ENCODE peak calls at places on chromosomes 6 and 20, in nine cellular contexts. X is aorta; R is uterus; M is adipocyte; T is PC-3; W is fibroblast of lung; Y is BJ; E is effector memory CD4-positive, alpha-beta T cell; C is neural progenitor cell. K is an unnamed sample.
A peak's percentile ranks its signal among the peaks of the same experiment; 100 is the strongest.

GRCh38 chr20:50304883-50305635 is 114.4 kb downstream of the CEBPB start:
- DNase-seq in X (peak; percentile 89), R (peak; percentile 95), M (peak; percentile 93), T (no peak), W (peak; percentile 99), Y (peak; percentile 94), E (no peak), C (no peak), K (no peak)

GRCh38 chr20:32333988-32334885 is 23.9 kb upstream of the ASXL1 start:
- DNase-seq in X (no peak), R (no peak), M (no peak), T (no peak), W (no peak), Y (no peak), E (peak; percentile 22), C (no peak), K (peak; percentile 41)

GRCh38 chr6:3524461-3524860 is 67.6 kb upstream of the SLC22A23 start:
- DNase-seq in X (no peak), R (no peak), M (no peak), T (no peak), W (no peak), Y (no peak), E (no peak), C (no peak), K (no peak)

GRCh38 chr6:137241481-137242011 is 22.4 kb upstream of the IFNGR1 start:
- DNase-seq in X (no peak), R (no peak), M (peak; percentile 71), T (peak; percentile 56), W (peak; percentile 60), Y (peak; percentile 55), E (no peak), C (no peak), K (no peak)

GRCh38 chr20:33043731-33044181 is 9.9 kb upstream of the BPIFB3 start:
- DNase-seq in X (no peak), R (no peak), M (no peak), T (no peak), W (no peak), Y (no peak), E (no peak), C (no peak), K (no peak)

GRCh38 chr6:131747821-131748353 is 37.1 kb upstream of the CTAGE9 start:
- DNase-seq in X (no peak), R (no peak), M (no peak), T (no peak), W (no peak), Y (no peak), E (no peak), C (no peak), K (no peak)

GRCh38 chr6:142848156-142848555 is 96.8 kb downstream of the HIVEP2 start:
- DNase-seq in X (no peak), R (no peak), M (no peak), T (no peak), W (no peak), Y (no peak), E (no peak), C (no peak), K (no peak)

GRCh38 chr6:138691595-138692057 is 81.9 kb upstream of the CCDC28A start:
- DNase-seq in X (no peak), R (no peak), M (peak; percentile 65), T (peak; percentile 56), W (peak; percentile 78), Y (no peak), E (no peak), C (peak; percentile 34), K (no peak)

GRCh38 chr20:9103955-9104354 is 35.1 kb downstream of the PLCB4 start:
- DNase-seq in X (no peak), R (no peak), M (no peak), T (peak; percentile 84), W (no peak), Y (no peak), E (no peak), C (no peak), K (no peak)

GRCh38 chr6:77030929-77031674 is 432.2 kb downstream of the HTR1B start:
- DNase-seq in X (no peak), R (no peak), M (no peak), T (no peak), W (no peak), Y (no peak), E (no peak), C (no peak), K (no peak)

GRCh38 chr6:52641388-52641787 is 29.5 kb upstream of the TMEM14A start:
- DNase-seq in X (no peak), R (no peak), M (no peak), T (no peak), W (no peak), Y (no peak), E (no peak), C (no peak), K (no peak)

GRCh38 chr6:45436544-45437440 is 59.1 kb upstream of the SUPT3H start:
- DNase-seq in X (no peak), R (no peak), M (peak; percentile 83), T (peak; percentile 65), W (peak; percentile 74), Y (no peak), E (no peak), C (no peak), K (peak; percentile 9)

GRCh38 chr6:10720229-10720959 is 2.5 kb upstream of the TMEM14C start:
- DNase-seq in X (peak; percentile 69), R (peak; percentile 50), M (no peak), T (peak; percentile 43), W (peak; percentile 12), Y (no peak), E (peak; percentile 41), C (no peak), K (peak; percentile 47)

GRCh38 chr6:125662301-125662700 is 87.1 kb upstream of the HEY2 start:
- DNase-seq in X (no peak), R (no peak), M (peak; percentile 20), T (no peak), W (no peak), Y (no peak), E (no peak), C (no peak), K (no peak)

GRCh38 chr6:89411269-89412070 is 603 bp downstream of the RRAGD start:
- DNase-seq in X (peak; percentile 68), R (peak; percentile 25), M (peak; percentile 49), T (no peak), W (no peak), Y (no peak), E (no peak), C (peak; percentile 83), K (peak; percentile 23)
- H3K27me3 ChIP-seq in X (no peaks in the 10 kb centered on the region), R (no peaks in the 10 kb centered on the region), M (peaks cover 24% of the 10 kb centered on the region), T (peaks cover 54% of the 10 kb centered on the region), W (peaks cover 33% of the 10 kb centered on the region), Y (peaks cover 26% of the 10 kb centered on the region), E (no peaks in the 10 kb centered on the region), C (peaks cover 44% of the 10 kb centered on the region), K (no peaks in the 10 kb centered on the region)

GRCh38 chr6:144488590-144488989 is 203.5 kb downstream of the UTRN start:
- DNase-seq in X (no peak), R (no peak), M (no peak), T (no peak), W (no peak), Y (no peak), E (no peak), C (no peak), K (no peak)
- H3K36me3 ChIP-seq in X (peaks cover 4% of the 10 kb centered on the region), R (no peaks in the 10 kb centered on the region), M (peaks cover 66% of the 10 kb centered on the region), T (peaks cover 3% of the 10 kb centered on the region), W (peaks cover 3% of the 10 kb centered on the region), Y (peaks cover 15% of the 10 kb centered on the region), E (peaks cover 71% of the 10 kb centered on the region), C (peaks cover 8% of the 10 kb centered on the region), K (peaks cover 50% of the 10 kb centered on the region)

GRCh38 chr6:34994693-34995092 is 105.6 kb downstream of the ANKS1A start:
- DNase-seq in X (no peak), R (no peak), M (no peak), T (no peak), W (no peak), Y (no peak), E (no peak), C (no peak), K (no peak)

GRCh38 chr6:34992353-34992752 is 103.3 kb downstream of the ANKS1A start:
- DNase-seq in X (no peak), R (no peak), M (no peak), T (no peak), W (no peak), Y (no peak), E (no peak), C (no peak), K (no peak)

GRCh38 chr6:34990971-34991560 is 102.0 kb downstream of the ANKS1A start:
- DNase-seq in X (no peak), R (no peak), M (peak; percentile 59), T (peak; percentile 40), W (peak; percentile 17), Y (no peak), E (no peak), C (no peak), K (no peak)

DNA sequence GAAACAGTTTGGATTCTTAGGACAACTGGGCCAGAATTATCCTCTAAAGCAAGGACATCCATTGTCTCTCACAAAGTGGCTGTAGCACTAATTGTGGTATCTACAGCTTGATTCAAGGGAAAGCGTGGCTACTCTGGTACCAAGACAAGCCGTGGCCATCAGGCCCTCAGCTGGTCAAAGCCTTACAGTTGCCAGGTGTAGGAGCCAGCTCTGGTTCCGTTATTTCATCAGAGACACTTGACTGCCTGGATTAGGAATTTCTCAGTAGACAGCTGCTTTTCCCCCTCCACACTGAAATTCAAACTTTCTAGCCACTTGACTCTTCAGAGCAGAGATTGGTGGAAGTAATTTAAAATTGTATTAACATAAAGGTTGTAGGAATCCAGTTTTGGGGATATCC is 104.2 kb downstream of the ANKS1A start:
- DNase-seq in X (no peak), R (no peak), M (no peak), T (no peak), W (no peak), Y (no peak), E (no peak), C (no peak), K (no peak)
- H3K27me3 ChIP-seq in X (no peaks in the 10 kb centered on the region), R (no peaks in the 10 kb centered on the region), M (no peaks in the 10 kb centered on the region), T (no peaks in the 10 kb centered on the region), W (no peaks in the 10 kb centered on the region), Y (no peaks in the 10 kb centered on the region), E (no peaks in the 10 kb centered on the region), C (no peaks in the 10 kb centered on the region), K (no peaks in the 10 kb centered on the region)

GRCh38 chr6:41775293-41775882 is 4.3 kb downstream of the FRS3 start:
- DNase-seq in X (no peak), R (no peak), M (no peak), T (no peak), W (no peak), Y (no peak), E (no peak), C (no peak), K (no peak)
- H3K36me3 ChIP-seq in X (peaks cover 3% of the 10 kb centered on the region), R (no peaks in the 10 kb centered on the region), M (peaks cover 37% of the 10 kb centered on the region), T (no peaks in the 10 kb centered on the region), W (peaks cover 16% of the 10 kb centered on the region), Y (peaks cover 27% of the 10 kb centered on the region), E (peaks cover 34% of the 10 kb centered on the region), C (no peaks in the 10 kb centered on the region), K (peaks cover 19% of the 10 kb centered on the region)

K was measured in CD8-positive, alpha-beta T cell.